ENCODE peak calls at places on chromosomes 16 and 17, in nine cellular contexts. M, T, A, P, Y, J, R, V and N are unnamed samples.
A peak's percentile ranks its signal among the peaks of the same experiment; 100 is the strongest.

GRCh38 chr17:18076941-18077340 is 10.8 kb upstream of the DRG2 start:
- DNase-seq in J (no peak), R (no peak), M (no peak), A (no peak), P (no peak), Y (no peak), V (no peak), T (no peak), N (no peak)

GRCh38 chr16:21684199-21684598 is 20.4 kb downstream of the OTOA start:
- DNase-seq in T (no peak), Y (no peak), M (no peak), A (peak; percentile 43), J (no peak), P (no peak), V (peak; percentile 13), R (no peak), N (peak; percentile 20)

GRCh38 chr17:10094806-10095205 is 103.6 kb downstream of the GAS7 start:
- DNase-seq in T (no peak), V (peak; percentile 8), M (no peak), A (no peak), P (no peak), J (no peak), R (no peak), Y (no peak), N (no peak)

GRCh38 chr17:28744104-28744801 is 442 bp downstream of the TRAF4 start:
- DNase-seq in M (peak; percentile 76), P (no peak), T (no peak), V (peak; percentile 56), A (peak; percentile 58), J (peak; percentile 83), R (no peak), Y (peak; percentile 82), N (peak; percentile 60)

GRCh38 chr17:74343526-74344284 is 17.7 kb downstream of the KIF19 start:
- DNase-seq in T (no peak), R (no peak), P (no peak), A (no peak), M (no peak), V (no peak), Y (no peak), J (no peak), N (no peak)

GRCh38 chr16:60204221-60204620 is 1470.1 kb upstream of the GOT2 start:
- DNase-seq in J (no peak), V (peak; percentile 18), A (no peak), T (no peak), Y (no peak), M (peak; percentile 1), P (no peak), R (no peak), N (no peak)

GRCh38 chr17:75720656-75721462 is at the start of gene ITGB4:
- DNase-seq in Y (peak; percentile 76), P (no peak), T (no peak), V (no peak), J (peak; percentile 91), A (peak; percentile 48), R (no peak), M (peak; percentile 92), N (peak; percentile 54)

GRCh38 chr17:44043326-44043725 is 23.1 kb downstream of the LSM12 start:
- DNase-seq in V (peak; percentile 88), Y (no peak), R (no peak), T (no peak), J (no peak), M (no peak), P (no peak), A (no peak), N (no peak)

GRCh38 chr17:19418312-19418992 is 7.4 kb downstream of the RNF112 start:
- DNase-seq in J (no peak), M (no peak), T (peak; percentile 64), P (peak; percentile 65), A (peak; percentile 72), R (no peak), Y (no peak), V (peak; percentile 81), N (no peak)

GRCh38 chr16:20383106-20384029 is 21.2 kb downstream of the PDILT start:
- DNase-seq in J (no peak), P (peak; percentile 31), A (peak; percentile 68), Y (peak; percentile 70), M (peak; percentile 63), T (peak; percentile 64), R (peak; percentile 49), V (peak; percentile 75), N (no peak)

GRCh38 chr16:10165643-10166042 is 16.6 kb downstream of the GRIN2A start:
- DNase-seq in R (no peak), T (no peak), P (no peak), J (no peak), V (no peak), M (no peak), A (no peak), Y (no peak), N (no peak)

GRCh38 chr16:8848231-8848938 is 20.4 kb downstream of the CARHSP1 start:
- DNase-seq in R (peak; percentile 3), V (no peak), Y (no peak), T (no peak), M (no peak), A (peak; percentile 1), J (no peak), P (no peak), N (no peak)

GRCh38 chr17:22270381-22270780 is 578.1 kb downstream of the KCNJ18 start:
- DNase-seq in M (no peak), T (no peak), J (no peak), A (no peak), V (no peak), P (no peak), R (no peak), Y (no peak), N (no peak)
- TF ChIP-seq CTCF in M (no peak), T (no peak), J (no peak), A (no peak), V (no peak), P (no peak), R (no peak), Y (no peak), N (no peak)

GRCh38 chr17:46047398-46047797 is 48.3 kb downstream of the STH start:
- DNase-seq in P (no peak), V (no peak), A (no peak), J (no peak), M (no peak), Y (no peak), R (no peak), T (no peak), N (no peak)
- TF ChIP-seq CTCF in P (no peak), V (no peak), A (no peak), J (no peak), M (no peak), Y (no peak), R (no peak), T (no peak), N (no peak)

GRCh38 chr17:57362797-57363556 is 106.7 kb downstream of the MSI2 start:
- DNase-seq in T (no peak), Y (no peak), A (no peak), V (no peak), P (no peak), M (no peak), R (no peak), J (no peak), N (no peak)
- TF ChIP-seq CTCF in T (no peak), Y (no peak), A (no peak), V (no peak), P (no peak), M (no peak), R (no peak), J (no peak), N (no peak)

DNA sequence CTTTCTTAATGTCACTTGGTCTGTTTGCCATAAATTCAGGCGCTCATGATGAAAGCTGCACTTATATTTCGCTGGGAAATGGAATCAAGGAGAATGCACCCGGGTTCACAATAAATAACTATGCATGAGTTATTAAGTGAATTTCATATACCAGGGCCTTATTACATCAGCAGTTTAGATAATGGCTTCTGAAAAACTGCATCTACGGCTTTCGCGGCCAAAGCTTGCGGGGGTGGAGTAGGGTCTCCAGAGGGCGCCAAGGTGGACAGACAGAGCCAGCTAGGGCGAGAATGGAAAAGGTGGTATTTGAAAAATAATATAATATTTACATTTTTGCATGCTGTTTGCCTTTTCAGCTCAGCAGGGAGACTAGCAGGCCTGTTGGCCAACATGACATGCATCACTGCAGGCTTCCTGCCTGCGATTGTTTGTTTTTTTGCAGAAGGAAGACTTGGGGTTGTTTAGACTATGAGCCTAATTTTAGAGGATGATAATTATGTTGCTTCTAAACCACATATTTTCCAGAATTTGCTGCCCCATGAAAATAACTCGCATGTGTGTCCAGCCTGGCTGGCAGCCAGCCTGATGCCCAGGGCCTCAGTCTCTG is 173.8 kb upstream of the IRX3 start:
- DNase-seq in Y (no peak), A (no peak), M (no peak), P (no peak), V (no peak), J (no peak), T (no peak), R (no peak), N (no peak)
- TF ChIP-seq CTCF in Y (no peak), A (no peak), M (no peak), P (no peak), V (no peak), J (no peak), T (no peak), R (no peak), N (no peak)

GRCh38 chr17:48051706-48052486 is 3.7 kb downstream of the NFE2L1 start:
- DNase-seq in J (no peak), R (peak; percentile 92), M (peak; percentile 67), Y (no peak), A (peak; percentile 19), P (peak; percentile 98), V (peak; percentile 94), T (peak; percentile 72), N (no peak)
- TF ChIP-seq CTCF in J (no peak), R (peak; percentile 42), M (no peak), Y (no peak), A (no peak), P (peak; percentile 40), V (peak; percentile 18), T (peak; percentile 14), N (no peak)

GRCh38 chr17:42670199-42670924 is 6.4 kb downstream of the PLEKHH3 start:
- DNase-seq in V (no peak), P (no peak), Y (no peak), T (no peak), M (no peak), R (no peak), A (no peak), J (peak; percentile 57), N (no peak)
- TF ChIP-seq CTCF in V (no peak), P (no peak), Y (peak; percentile 32), T (no peak), M (no peak), R (no peak), A (no peak), J (no peak), N (no peak)

GRCh38 chr16:29805232-29806095 is 865 bp upstream of the MAZ start:
- DNase-seq in R (peak; percentile 98), V (peak; percentile 98), T (peak; percentile 97), Y (peak; percentile 98), M (peak; percentile 87), A (peak; percentile 98), P (peak; percentile 87), J (peak; percentile 99), N (peak; percentile 96)
- TF ChIP-seq CTCF in R (no peak), V (no peak), T (peak; percentile 20), Y (no peak), M (no peak), A (no peak), P (peak; percentile 4), J (no peak), N (no peak)

DNA sequence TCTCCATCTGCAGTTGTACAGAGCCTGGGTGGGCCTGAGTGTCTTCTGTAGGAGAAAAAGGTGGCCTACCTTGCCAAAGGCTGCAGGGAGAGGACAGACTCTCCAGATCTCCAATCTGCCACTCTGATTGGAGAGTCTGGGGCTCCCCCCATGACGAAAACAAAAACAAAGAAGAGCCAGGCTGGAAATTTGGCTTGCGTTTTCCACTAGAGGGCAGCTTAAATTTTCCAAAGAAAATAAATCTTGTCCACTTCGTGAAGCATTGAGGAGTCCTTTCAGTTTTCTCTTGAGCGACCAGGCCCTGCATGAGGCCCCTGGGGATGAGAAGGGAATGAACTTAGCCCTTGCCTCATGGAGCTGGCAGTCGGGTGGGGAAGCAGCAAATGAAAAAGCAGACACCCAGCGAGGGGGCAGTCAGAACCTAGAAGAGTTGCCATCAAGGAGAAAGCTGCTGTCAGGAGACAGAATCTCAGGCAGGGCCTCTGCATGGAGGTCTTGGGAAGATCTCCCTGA is 8.2 kb upstream of the SHCBP1 start:
- DNase-seq in T (peak; percentile 74), J (no peak), A (peak; percentile 41), M (peak; percentile 40), Y (no peak), V (peak; percentile 80), R (no peak), P (no peak), N (no peak)
- TF ChIP-seq CTCF in T (peak; percentile 78), J (no peak), A (peak; percentile 40), M (peak; percentile 49), Y (peak; percentile 39), V (peak; percentile 53), R (peak; percentile 39), P (peak; percentile 57), N (no peak)